ENCODE peak calls at places on chromosomes 2 and 18, in five cellular contexts. X is CD8-positive, alpha-beta memory T cell; E is CD4-positive, CD25-positive, alpha-beta regulatory T cell; S is heart right ventricle; L is breast epithelium. I is an unnamed sample. For H3K4me1, the result is how much of the 10 kb centered on the place peaks cover.

GRCh38 chr2:189287982-189288494 is 108.5 kb upstream of the COL5A2 start:
- DNase-seq in E (peak), X (no peak), S (no peak), L (no peak), I (peak)

GRCh38 chr2:59888015-59888414 is 665.4 kb downstream of the BCL11A start:
- DNase-seq in L (no peak), S (no peak), E (peak), X (no peak), I (no peak)

GRCh38 chr2:21966139-21966538 is 842.4 kb downstream of the TDRD15 start:
- DNase-seq in L (no peak), S (no peak), E (no peak), X (no peak), I (no peak)

GRCh38 chr2:233942731-233943130 is 25.6 kb downstream of the TRPM8 start:
- DNase-seq in X (no peak), S (no peak), L (no peak), E (no peak), I (no peak)

GRCh38 chr18:48841381-48842258 is 109.1 kb downstream of the SMAD7 start:
- DNase-seq in L (no peak), X (no peak), S (peak), E (no peak), I (no peak)

GRCh38 chr2:128644745-128645256 is 326.1 kb upstream of the HS6ST1 start:
- DNase-seq in S (no peak), L (no peak), X (no peak), E (no peak), I (no peak)

GRCh38 chr18:14026199-14026598 is 106.0 kb downstream of the ZNF519 start:
- DNase-seq in X (no peak), L (no peak), E (no peak), S (no peak), I (no peak)

GRCh38 chr2:5479265-5479928 is 212.8 kb upstream of the SOX11 start:
- DNase-seq in E (no peak), L (no peak), S (no peak), X (no peak), I (no peak)

GRCh38 chr2:117703868-117704267 is 110.6 kb upstream of the DDX18 start:
- DNase-seq in L (no peak), X (no peak), S (no peak), E (no peak), I (no peak)

GRCh38 chr2:238339395-238339780 is 19.1 kb downstream of the TRAF3IP1 start:
- DNase-seq in L (no peak), E (no peak), S (no peak), X (no peak), I (no peak)

GRCh38 chr18:39951321-39951720 is 2003.7 kb upstream of the PIK3C3 start:
- DNase-seq in X (no peak), E (no peak), S (no peak), L (no peak), I (no peak)

GRCh38 chr2:228927028-228928010 is 343.8 kb downstream of the PID1 start:
- DNase-seq in X (no peak), L (no peak), E (no peak), S (no peak), I (no peak)

GRCh38 chr18:45935591-45936335 is 31.4 kb downstream of the EPG5 start:
- DNase-seq in E (no peak), X (no peak), L (no peak), S (no peak), I (no peak)

GRCh38 chr2:96116879-96117533 is 635 bp upstream of the ADRA2B start:
- DNase-seq in L (no peak), E (peak), X (peak), S (peak), I (peak)

GRCh38 chr18:69557246-69557781 is 156.6 kb downstream of the DOK6 start:
- DNase-seq in X (no peak), S (no peak), L (no peak), E (no peak), I (no peak)

GRCh38 chr2:105417789-105418475 is 19.1 kb upstream of the FHL2 start:
- DNase-seq in X (no peak), E (no peak), L (no peak), S (no peak), I (no peak)

GRCh38 chr2:28487258-28487657 is 8.6 kb upstream of the PLB1 start:
- DNase-seq in X (no peak), L (no peak), S (no peak), E (no peak), I (no peak)

GRCh38 chr2:239255218-239255617 is 145.6 kb downstream of the HDAC4 start:
- DNase-seq in X (no peak), E (peak), S (no peak), L (no peak), I (peak)

GRCh38 chr18:12946549-12947354 is 1.1 kb upstream of the SEH1L start:
- DNase-seq in S (peak), E (no peak), L (peak), X (no peak), I (no peak)

GRCh38 chr18:13375302-13376255 is 157.0 kb downstream of the LDLRAD4 start:
- DNase-seq in S (peak), L (no peak), X (peak), E (peak), I (peak)

GRCh38 chr2:25276569-25277465 is 64.9 kb downstream of the DNMT3A start:
- DNase-seq in E (peak), L (no peak), S (peak), X (peak), I (peak)

GRCh38 chr2:58634653-58635347 is 393.7 kb upstream of the FANCL start:
- DNase-seq in E (no peak), X (no peak), S (no peak), L (no peak), I (no peak)

GRCh38 chr2:54724560-54725342 is 1.3 kb downstream of the EML6 start:
- DNase-seq in S (peak), E (peak), L (no peak), X (peak), I (no peak)

GRCh38 chr2:222025891-222026271 is 272.9 kb downstream of the PAX3 start:
- DNase-seq in X (no peak), L (no peak), E (no peak), S (no peak), I (no peak)

GRCh38 chr2:127681288-127681771 is 6.0 kb upstream of the LIMS2 start:
- DNase-seq in L (peak), S (peak), X (no peak), E (no peak), I (no peak)

GRCh38 chr2:8211384-8211783 is 470.5 kb upstream of the ID2 start:
- DNase-seq in S (no peak), E (no peak), X (no peak), L (no peak), I (no peak)

GRCh38 chr2:106143495-106144215 is 50.4 kb downstream of the UXS1 start:
- DNase-seq in X (no peak), L (no peak), S (no peak), E (no peak), I (no peak)

GRCh38 chr2:10709290-10709939 is 12.0 kb upstream of the ATP6V1C2 start:
- DNase-seq in E (no peak), L (no peak), X (no peak), S (no peak), I (no peak)

GRCh38 chr2:10700078-10700803 is 10.5 kb upstream of the NOL10 start:
- DNase-seq in L (no peak), S (no peak), E (no peak), X (no peak), I (no peak)

GRCh38 chr2:10707831-10708230 is 13.6 kb upstream of the ATP6V1C2 start:
- DNase-seq in E (no peak), X (no peak), L (no peak), S (no peak), I (no peak)

GRCh38 chr2:10704034-10704594 is 14.3 kb upstream of the NOL10 start:
- DNase-seq in X (no peak), E (no peak), S (no peak), L (no peak), I (no peak)

GRCh38 chr2:10706033-10706432 is 15.4 kb upstream of the ATP6V1C2 start:
- DNase-seq in E (no peak), L (no peak), S (no peak), X (no peak), I (no peak)
- H3K4me1 ChIP-seq in E (under half), L (under half), S (under half), X (under half), I (under half)

GRCh38 chr2:196266855-196267254 is 95.5 kb upstream of the STK17B start:
- DNase-seq in X (no peak), E (no peak), L (no peak), S (no peak), I (no peak)
- H3K4me1 ChIP-seq in X (half or more), E (half or more), L (under half), S (under half), I (half or more)

GRCh38 chr2:9970386-9971044 is 19.0 kb downstream of the GRHL1 start:
- DNase-seq in L (no peak), E (no peak), S (no peak), X (no peak), I (no peak)

GRCh38 chr2:9971105-9971818 is 19.8 kb downstream of the GRHL1 start:
- DNase-seq in E (no peak), X (no peak), S (no peak), L (no peak), I (no peak)

GRCh38 chr2:9972621-9973445 is 21.3 kb downstream of the GRHL1 start:
- DNase-seq in X (no peak), E (no peak), S (no peak), L (no peak), I (no peak)

GRCh38 chr2:9973691-9974090 is 22.2 kb downstream of the GRHL1 start:
- DNase-seq in E (no peak), S (no peak), X (no peak), L (no peak), I (no peak)

DNA sequence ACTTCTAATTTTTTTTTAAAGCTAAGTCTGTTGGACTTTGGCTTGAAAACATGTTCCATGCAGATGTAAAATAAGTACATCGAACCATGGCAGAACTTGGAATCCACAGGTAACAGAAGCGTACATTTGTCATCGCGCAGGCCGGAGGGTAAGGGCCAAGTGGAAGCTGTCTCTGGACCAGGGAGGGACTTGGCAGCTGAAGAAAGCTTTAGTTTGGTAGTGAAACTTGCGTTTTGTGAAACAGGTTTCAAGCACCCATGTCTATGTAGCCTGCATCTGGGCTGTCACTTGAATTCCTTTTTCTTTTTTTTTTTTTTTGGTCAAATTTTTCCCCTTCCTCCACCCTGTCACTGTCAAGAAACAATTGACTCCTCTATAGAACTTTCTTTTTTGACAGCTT is 20.4 kb downstream of the GRHL1 start:
- DNase-seq in L (no peak), X (no peak), S (no peak), E (no peak), I (no peak)
- H3K4me1 ChIP-seq in L (under half), X (under half), S (under half), E (under half), I (under half)

GRCh38 chr2:46548103-46548486 is 68.7 kb downstream of the TMEM247 start:
- DNase-seq in L (no peak), S (peak), X (no peak), E (no peak), I (no peak)
- H3K4me1 ChIP-seq in L (under half), S (half or more), X (under half), E (under half), I (under half)

I was measured in naive thymus-derived CD4-positive, alpha-beta T cell.